ENCODE peak calls at places on chromosome 14, in four cellular contexts. One of them, this sample, is unnamed.

GRCh38 chr14:104875811-104876210 is 10.7 kb downstream of the CEP170B start:
- DNase-seq in GM04504: no peak
- DNase-seq in Calu3: no peak
- DNase-seq in WTC11: no peak
- DNase-seq in this sample: no peak

GRCh38 chr14:36224176-36224575 is 47.7 kb upstream of the PTCSC3 start:
- DNase-seq in GM04504: no peak
- DNase-seq in Calu3: no peak
- DNase-seq in WTC11: no peak
- DNase-seq in this sample: no peak

GRCh38 chr14:61547186-61548121 is 147.9 kb upstream of the HIF1A start:
- DNase-seq in GM04504: peak; percentile 77
- DNase-seq in Calu3: no peak
- DNase-seq in WTC11: no peak
- DNase-seq in this sample: no peak

GRCh38 chr14:22099942-22100763 is 426.5 kb upstream of the OR4E1 start:
- DNase-seq in GM04504: no peak
- DNase-seq in Calu3: peak; percentile 75
- DNase-seq in WTC11: peak; percentile 75
- DNase-seq in this sample: peak; percentile 36

GRCh38 chr14:59918824-59919581 is 941 bp upstream of the LRRC9 start:
- DNase-seq in GM04504: peak; percentile 5
- DNase-seq in Calu3: no peak
- DNase-seq in WTC11: no peak
- DNase-seq in this sample: peak; percentile 34

GRCh38 chr14:48967419-48967818 is 618.8 kb downstream of the RPS29 start:
- DNase-seq in GM04504: no peak
- DNase-seq in Calu3: no peak
- DNase-seq in WTC11: no peak
- DNase-seq in this sample: no peak

GRCh38 chr14:103607039-103607668 is 21.9 kb upstream of the KLC1 start:
- DNase-seq in GM04504: peak; percentile 91
- DNase-seq in Calu3: peak; percentile 34
- DNase-seq in WTC11: peak; percentile 47
- DNase-seq in this sample: no peak

GRCh38 chr14:31435276-31435675 is 14.9 kb upstream of the HEATR5A start:
- DNase-seq in GM04504: peak; percentile 87
- DNase-seq in Calu3: no peak
- DNase-seq in WTC11: no peak
- DNase-seq in this sample: no peak

GRCh38 chr14:76138758-76139723 is 12.7 kb upstream of the GPATCH2L start:
- DNase-seq in GM04504: no peak
- DNase-seq in Calu3: no peak
- DNase-seq in WTC11: peak; percentile 65
- DNase-seq in this sample: no peak

GRCh38 chr14:58637040-58637390 is 747 bp upstream of the DACT1 start:
- DNase-seq in GM04504: peak; percentile 37
- DNase-seq in Calu3: no peak
- DNase-seq in WTC11: no peak
- DNase-seq in this sample: no peak

GRCh38 chr14:101111620-101112290 is 208.2 kb upstream of the RTL1 start:
- DNase-seq in GM04504: no peak
- DNase-seq in Calu3: no peak
- DNase-seq in WTC11: no peak
- DNase-seq in this sample: no peak

GRCh38 chr14:95774265-95775160 is 60.6 kb upstream of the TCL1A start:
- DNase-seq in GM04504: peak; percentile 12
- DNase-seq in Calu3: peak; percentile 59
- DNase-seq in WTC11: peak; percentile 76
- DNase-seq in this sample: peak; percentile 47

GRCh38 chr14:73619524-73619923 is 7.2 kb downstream of the ACOT6 start:
- DNase-seq in GM04504: no peak
- DNase-seq in Calu3: no peak
- DNase-seq in WTC11: no peak
- DNase-seq in this sample: no peak

GRCh38 chr14:31336646-31337045 is 83.7 kb downstream of the HEATR5A start:
- DNase-seq in GM04504: no peak
- DNase-seq in Calu3: no peak
- DNase-seq in WTC11: no peak
- DNase-seq in this sample: no peak

GRCh38 chr14:65045011-65045410 is 57.3 kb downstream of the MAX start:
- DNase-seq in GM04504: no peak
- DNase-seq in Calu3: no peak
- DNase-seq in WTC11: no peak
- DNase-seq in this sample: no peak

GRCh38 chr14:66216763-66217162 is 269.4 kb upstream of the CCDC196 start:
- DNase-seq in GM04504: no peak
- DNase-seq in Calu3: no peak
- DNase-seq in WTC11: no peak
- DNase-seq in this sample: no peak

GRCh38 chr14:26775765-26776577 is 178.1 kb upstream of the NOVA1 start:
- DNase-seq in GM04504: no peak
- DNase-seq in Calu3: no peak
- DNase-seq in WTC11: no peak
- DNase-seq in this sample: no peak

GRCh38 chr14:58628381-58628780 is 9.4 kb upstream of the DACT1 start:
- DNase-seq in GM04504: no peak
- DNase-seq in Calu3: no peak
- DNase-seq in WTC11: no peak
- DNase-seq in this sample: no peak